ENCODE peak calls at places on chromosomes 4 and X, in five cellular contexts. K is CD8-positive, alpha-beta T cell; C is mesothelial cell of epicardium; Z is heart left ventricle; I is astrocyte of the spinal cord. J is an unnamed sample.

GRCh38 chr4:113157086-113157857 is 107.8 kb downstream of the ANK2 start:
- DNase-seq in K (no peak), C (no peak), Z (no peak), I (no peak), J (no peak)

GRCh38 chr4:154304679-154305078 is 186.9 kb downstream of the DCHS2 start:
- DNase-seq in K (no peak), C (no peak), Z (no peak), I (no peak), J (no peak)

GRCh38 chrX:129577473-129577872 is 37.4 kb downstream of the OCRL start:
- DNase-seq in K (no peak), C (no peak), Z (no peak), I (peak; percentile 84), J (no peak)

GRCh38 chr4:120215350-120215749 is 148.7 kb upstream of the MAD2L1 start:
- DNase-seq in K (no peak), C (no peak), Z (no peak), I (no peak), J (no peak)

GRCh38 chrX:115093206-115093605 is 75.8 kb upstream of the IL13RA2 start:
- DNase-seq in K (no peak), C (no peak), Z (no peak), I (no peak), J (no peak)

GRCh38 chr4:147596976-147597375 is 20.2 kb upstream of the TMEM184C start:
- DNase-seq in K (no peak), C (no peak), Z (no peak), I (peak; percentile 85), J (no peak)

GRCh38 chr4:2082627-2083026 is 23.5 kb downstream of the NAT8L start:
- DNase-seq in K (no peak), C (no peak), Z (no peak), I (no peak), J (no peak)

GRCh38 chrX:123846598-123847038 is 13.2 kb upstream of the XIAP start:
- DNase-seq in K (no peak), C (no peak), Z (no peak), I (peak; percentile 52), J (peak; percentile 55)

GRCh38 chrX:41303013-41303412 is 30.9 kb upstream of the DDX3X start:
- DNase-seq in K (no peak), C (no peak), Z (no peak), I (no peak), J (no peak)

GRCh38 chr4:56727150-56727549 is 46.1 kb upstream of the HOPX start:
- DNase-seq in K (no peak), C (no peak), Z (no peak), I (peak; percentile 27), J (no peak)

GRCh38 chrX:41468647-41469323 is 21.6 kb downstream of the NYX start:
- DNase-seq in K (no peak), C (no peak), Z (no peak), I (peak; percentile 44), J (no peak)

GRCh38 chrX:11461181-11462001 is 168.2 kb downstream of the AMELX start:
- DNase-seq in K (no peak), C (no peak), Z (no peak), I (no peak), J (no peak)

GRCh38 chrX:16643160-16643559 is 6.8 kb upstream of the S100G start:
- DNase-seq in K (no peak), C (no peak), Z (no peak), I (no peak), J (no peak)

GRCh38 chr4:107654694-107655093 is 65.3 kb downstream of the PAPSS1 start:
- DNase-seq in K (no peak), C (no peak), Z (no peak), I (peak; percentile 37), J (no peak)
- TF ChIP-seq CTCF in K (no peak), C (no peak), Z (no peak), I (peak; percentile 45), J (no peak)

DNA sequence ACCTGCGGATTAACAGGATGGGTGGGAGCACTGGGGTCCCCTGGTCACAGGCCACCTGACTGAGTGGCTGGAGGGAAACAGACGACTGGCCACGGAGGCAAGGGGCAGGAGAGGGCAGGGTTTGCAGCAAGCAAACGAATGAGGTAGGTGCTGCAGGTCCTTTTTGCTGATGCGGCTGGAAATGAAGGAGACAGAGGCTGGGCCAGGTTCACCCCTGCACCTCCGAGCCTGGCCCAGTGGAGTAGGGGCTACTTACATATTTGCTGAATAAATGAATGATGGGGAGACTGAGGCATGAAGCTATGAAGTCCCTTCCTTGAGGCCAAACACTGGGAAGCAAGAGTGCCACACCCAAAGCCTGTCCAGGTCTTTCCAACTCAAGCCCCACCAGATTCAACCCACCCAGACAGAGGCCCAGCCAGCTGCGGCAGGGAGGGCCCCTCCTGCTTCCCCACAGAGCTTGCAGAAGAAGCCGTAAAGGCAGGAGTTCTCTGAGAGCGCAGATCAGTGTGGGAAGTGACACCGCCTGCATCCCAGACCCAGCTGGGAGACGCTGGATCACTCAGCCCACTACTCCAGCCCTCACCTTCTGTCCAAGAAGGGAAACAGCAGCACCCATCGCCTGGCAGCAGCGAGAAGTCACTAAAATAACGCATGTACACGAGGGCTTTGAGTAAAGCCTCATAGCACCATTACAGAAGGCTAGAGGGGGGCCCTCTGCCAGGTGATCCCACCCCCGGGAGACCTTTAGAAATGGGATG is 36.1 kb upstream of the C4orf50 start:
- DNase-seq in K (no peak), C (no peak), Z (no peak), I (no peak), J (no peak)
- TF ChIP-seq CTCF in K (no peak), C (no peak), Z (no peak), I (no peak), J (no peak)

GRCh38 chr4:133320576-133321170 is 171.6 kb downstream of the PCDH10 start:
- DNase-seq in K (no peak), C (no peak), Z (no peak), I (peak; percentile 43), J (no peak)
- TF ChIP-seq CTCF in K (no peak), C (peak; percentile 77), Z (peak; percentile 21), I (peak; percentile 75), J (peak; percentile 11)

DNA sequence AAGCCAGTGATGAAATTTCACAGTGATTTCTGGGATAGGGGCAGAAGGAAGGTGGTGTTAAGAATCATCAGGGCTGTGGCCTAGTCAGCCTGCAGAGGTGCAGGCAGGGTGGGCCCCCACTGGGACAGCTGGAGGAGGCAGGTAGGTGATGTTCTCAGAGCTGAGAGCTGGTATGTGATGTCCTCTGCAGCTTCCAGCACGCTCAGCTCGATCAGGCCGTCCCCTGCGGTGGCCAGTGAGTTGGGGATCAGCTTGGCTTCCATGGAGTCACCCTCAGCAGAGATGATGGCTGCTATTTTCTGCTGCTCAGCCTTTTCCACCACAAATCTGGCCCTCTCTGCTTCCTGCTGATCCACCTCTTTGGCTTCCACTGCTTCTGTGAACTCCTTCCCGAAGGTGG is 81.1 kb downstream of the IL1RAPL2 start:
- DNase-seq in K (no peak), C (no peak), Z (no peak), I (no peak), J (no peak)
- TF ChIP-seq CTCF in K (no peak), C (no peak), Z (no peak), I (no peak), J (no peak)

GRCh38 chr4:148764720-148765119 is 322.5 kb upstream of the NR3C2 start:
- DNase-seq in K (no peak), C (no peak), Z (no peak), I (no peak), J (no peak)

GRCh38 chr4:148773313-148773712 is 331.1 kb upstream of the NR3C2 start:
- DNase-seq in K (no peak), C (no peak), Z (no peak), I (no peak), J (no peak)

GRCh38 chr4:148770848-148771247 is 328.6 kb upstream of the NR3C2 start:
- DNase-seq in K (no peak), C (no peak), Z (no peak), I (no peak), J (no peak)

GRCh38 chr4:148774134-148774533 is 331.9 kb upstream of the NR3C2 start:
- DNase-seq in K (no peak), C (no peak), Z (no peak), I (no peak), J (no peak)

GRCh38 chr4:148770377-148770776 is 328.2 kb upstream of the NR3C2 start:
- DNase-seq in K (no peak), C (no peak), Z (no peak), I (no peak), J (no peak)
- TF ChIP-seq CTCF in K (no peak), C (no peak), Z (peak; percentile 16), I (no peak), J (no peak)

DNA sequence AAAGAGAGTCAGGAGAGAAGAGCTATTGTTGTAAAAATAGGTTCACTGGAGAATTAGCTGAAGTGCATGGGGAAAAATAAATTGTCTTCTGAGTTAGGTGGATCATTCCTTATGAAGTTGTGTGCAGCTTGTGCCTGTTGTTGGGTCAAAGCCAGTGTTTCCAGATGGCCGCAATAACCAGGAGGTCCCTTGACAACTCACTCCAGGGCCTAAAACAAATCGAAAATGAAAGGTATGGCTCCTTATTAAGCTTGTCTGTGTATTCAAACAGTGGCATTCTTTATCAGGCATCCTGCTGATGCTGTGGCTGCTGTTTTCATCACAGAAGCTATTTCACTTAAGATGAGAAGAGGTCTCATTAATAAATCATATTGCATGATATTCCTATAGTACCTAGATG is 80.2 kb downstream of the GRIA2 start:
- DNase-seq in K (no peak), C (no peak), Z (no peak), I (no peak), J (no peak)
- TF ChIP-seq CTCF in K (no peak), C (no peak), Z (no peak), I (no peak), J (no peak)

GRCh38 chrX:100363926-100364325 is 46.1 kb downstream of the PCDH19 start:
- DNase-seq in K (no peak), C (no peak), Z (no peak), I (no peak), J (no peak)

GRCh38 chrX:100373673-100374072 is 36.4 kb downstream of the PCDH19 start:
- DNase-seq in K (no peak), C (no peak), Z (no peak), I (no peak), J (no peak)

DNA sequence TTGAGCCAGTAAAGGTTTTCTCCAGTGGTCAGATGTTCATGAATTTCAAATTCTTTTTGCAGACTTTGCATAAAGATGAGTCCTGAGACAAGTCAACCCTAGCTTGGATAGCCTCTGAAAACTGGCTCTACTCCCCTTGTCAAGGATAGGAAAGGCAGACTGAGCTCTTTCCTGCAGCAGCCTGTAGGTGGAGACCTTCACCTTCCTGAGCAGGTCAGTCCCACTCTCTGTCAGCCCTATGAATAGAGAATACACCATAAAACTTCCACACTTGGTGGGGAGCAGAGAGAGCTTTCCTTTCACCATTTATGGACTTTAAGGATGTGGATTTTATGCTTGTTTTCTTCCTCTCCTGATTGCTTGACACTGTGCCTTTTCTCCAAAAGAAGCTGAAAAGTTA is 41.9 kb downstream of the PCDH19 start:
- DNase-seq in K (no peak), C (no peak), Z (no peak), I (no peak), J (no peak)
- TF ChIP-seq CTCF in K (no peak), C (no peak), Z (peak; percentile 11), I (peak; percentile 30), J (no peak)

DNA sequence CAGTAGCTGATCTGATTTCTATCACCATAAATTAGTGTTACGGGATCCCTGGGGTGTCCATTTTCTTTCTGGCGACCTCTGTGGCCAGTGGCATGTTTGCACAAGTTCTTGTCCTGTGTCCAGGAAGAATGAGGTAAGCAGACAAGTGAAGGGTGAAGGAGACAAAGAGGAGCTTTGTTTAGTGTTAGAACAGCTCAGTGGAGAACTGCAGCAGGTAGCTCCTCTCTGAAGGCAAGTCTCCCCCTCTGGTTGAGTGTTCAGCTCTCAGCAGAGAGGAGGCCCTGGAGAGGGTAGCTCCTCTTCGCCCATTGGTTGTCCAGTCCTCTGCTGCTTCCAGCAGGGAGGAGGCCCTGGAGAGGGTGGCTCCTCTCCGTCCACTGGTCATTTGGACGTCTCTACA is 47.2 kb downstream of the DMP1 start:
- DNase-seq in K (no peak), C (no peak), Z (no peak), I (no peak), J (no peak)
- TF ChIP-seq CTCF in K (no peak), C (no peak), Z (no peak), I (no peak), J (no peak)